ENCODE peak calls at places on chromosomes 6 and 20, in ten cellular contexts. T is lower leg skin; V is NCI-H1105 treated with DMSO at 0.1 percent for 48 hours; K is non-pigmented ciliary epithelial cell; Y is A549; Q is C1 segment of cervical spinal cord; F is endothelial cell; L is CD4-positive, alpha-beta memory T cell; C is SHP77; G is astrocyte. E is an unnamed sample.

GRCh38 chr6:110534731-110535164 is 58.3 kb upstream of the SLC22A16 start:
- DNase-seq in T (no peak), V (no peak), K (peak; percentile 65), Y (no peak), Q (peak; percentile 46), F (no peak), L (no peak), C (no peak), G (peak; percentile 87), E (no peak)

GRCh38 chr20:37397076-37397953 is 51.4 kb downstream of the SRC start:
- DNase-seq in T (no peak), V (no peak), K (no peak), Y (peak; percentile 44), Q (no peak), F (no peak), L (peak; percentile 11), C (peak; percentile 29), G (no peak), E (no peak)

GRCh38 chr20:33862709-33863403 is 51.7 kb downstream of the CHMP4B start:
- DNase-seq in T (no peak), V (no peak), K (peak; percentile 20), Y (peak; percentile 55), Q (no peak), F (peak; percentile 69), L (no peak), C (peak; percentile 28), G (peak; percentile 50), E (peak; percentile 88)

GRCh38 chr20:9458075-9458818 is 56.1 kb upstream of the LAMP5 start:
- DNase-seq in T (no peak), V (peak; percentile 7), K (no peak), Y (peak; percentile 4), Q (no peak), F (peak; percentile 36), L (no peak), C (peak; percentile 13), G (no peak), E (peak; percentile 15)

GRCh38 chr6:30358340-30358679 is 13.4 kb downstream of the RPP21 start:
- DNase-seq in T (no peak), V (no peak), K (no peak), Y (no peak), Q (no peak), F (no peak), L (no peak), C (no peak), G (no peak), E (no peak)

GRCh38 chr6:37314803-37315515 is 38.8 kb upstream of the RNF8 start:
- DNase-seq in T (no peak), V (peak; percentile 48), K (no peak), Y (peak; percentile 22), Q (no peak), F (peak; percentile 63), L (no peak), C (peak; percentile 41), G (peak; percentile 26), E (peak; percentile 64)

GRCh38 chr6:132933085-132933484 is 118.7 kb downstream of the RPS12 start:
- DNase-seq in T (no peak), V (peak; percentile 50), K (no peak), Y (no peak), Q (peak; percentile 22), F (no peak), L (no peak), C (no peak), G (peak; percentile 29), E (no peak)

GRCh38 chr20:59598625-59599310 is 5.6 kb upstream of the PHACTR3 start:
- DNase-seq in T (no peak), V (peak; percentile 72), K (no peak), Y (peak; percentile 71), Q (peak; percentile 27), F (peak; percentile 69), L (no peak), C (peak; percentile 48), G (no peak), E (peak; percentile 78)

GRCh38 chr20:24863356-24863755 is 85.7 kb upstream of the CST7 start:
- DNase-seq in T (no peak), V (no peak), K (peak; percentile 56), Y (no peak), Q (no peak), F (no peak), L (no peak), C (no peak), G (peak; percentile 59), E (no peak)

GRCh38 chr6:53673138-53673801 is 7.7 kb upstream of the KLHL31 start:
- DNase-seq in T (no peak), V (no peak), K (peak; percentile 50), Y (peak; percentile 21), Q (no peak), F (no peak), L (no peak), C (no peak), G (peak; percentile 69), E (no peak)

GRCh38 chr6:138986578-138986977 is 1.5 kb downstream of the REPS1 start:
- DNase-seq in T (no peak), V (peak; percentile 18), K (no peak), Y (no peak), Q (no peak), F (no peak), L (no peak), C (no peak), G (peak; percentile 45), E (no peak)

GRCh38 chr6:90088009-90088408 is 193.7 kb downstream of the GJA10 start:
- DNase-seq in T (no peak), V (no peak), K (peak; percentile 58), Y (no peak), Q (no peak), F (no peak), L (no peak), C (peak; percentile 30), G (peak; percentile 84), E (no peak)

GRCh38 chr6:156557269-156557885 is 219.8 kb upstream of the ARID1B start:
- DNase-seq in T (peak; percentile 32), V (no peak), K (no peak), Y (no peak), Q (peak; percentile 14), F (no peak), L (no peak), C (peak; percentile 90), G (peak; percentile 29), E (peak; percentile 92)

GRCh38 chr6:75234126-75234865 is 9.3 kb downstream of the COX7A2 start:
- DNase-seq in T (no peak), V (no peak), K (no peak), Y (no peak), Q (no peak), F (no peak), L (no peak), C (no peak), G (no peak), E (no peak)

GRCh38 chr6:37130704-37131103 is 39.2 kb upstream of the PIM1 start:
- DNase-seq in T (peak; percentile 38), V (no peak), K (no peak), Y (no peak), Q (no peak), F (no peak), L (no peak), C (no peak), G (peak; percentile 42), E (no peak)

GRCh38 chr20:1874534-1875168 is 20.6 kb upstream of the SIRPA start:
- DNase-seq in T (no peak), V (no peak), K (no peak), Y (no peak), Q (no peak), F (no peak), L (no peak), C (no peak), G (peak; percentile 45), E (no peak)

GRCh38 chr6:37673436-37673835 is 24.2 kb downstream of the MDGA1 start:
- DNase-seq in T (no peak), V (no peak), K (no peak), Y (no peak), Q (no peak), F (no peak), L (no peak), C (no peak), G (no peak), E (no peak)

GRCh38 chr20:57213291-57213690 is 53.1 kb downstream of the BMP7 start:
- DNase-seq in T (no peak), V (no peak), K (no peak), Y (no peak), Q (no peak), F (no peak), L (no peak), C (no peak), G (no peak), E (no peak)

GRCh38 chr6:13978102-13978640 is 53.4 kb downstream of the RNF182 start:
- DNase-seq in T (no peak), V (no peak), K (no peak), Y (no peak), Q (no peak), F (no peak), L (no peak), C (no peak), G (no peak), E (no peak)

GRCh38 chr20:60062431-60063336 is 104.5 kb downstream of the CDH26 start:
- DNase-seq in T (no peak), V (no peak), K (peak; percentile 36), Y (no peak), Q (peak; percentile 19), F (no peak), L (no peak), C (peak; percentile 40), G (peak; percentile 70), E (no peak)

GRCh38 chr6:144131248-144131709 is 19.0 kb upstream of the STX11 start:
- DNase-seq in T (no peak), V (no peak), K (peak; percentile 34), Y (peak; percentile 13), Q (no peak), F (no peak), L (no peak), C (no peak), G (peak; percentile 70), E (no peak)

GRCh38 chr6:142827356-142827755 is 117.6 kb downstream of the HIVEP2 start:
- DNase-seq in T (peak; percentile 26), V (no peak), K (no peak), Y (no peak), Q (no peak), F (no peak), L (no peak), C (no peak), G (no peak), E (no peak)

GRCh38 chr6:80287607-80288006 is 181.1 kb downstream of the BCKDHB start:
- DNase-seq in T (no peak), V (no peak), K (no peak), Y (no peak), Q (no peak), F (no peak), L (no peak), C (no peak), G (no peak), E (no peak)

GRCh38 chr6:131660195-131660594 is 23.1 kb downstream of the ENPP3 start:
- DNase-seq in T (no peak), V (no peak), K (no peak), Y (no peak), Q (no peak), F (no peak), L (no peak), C (no peak), G (peak; percentile 42), E (no peak)

GRCh38 chr6:35568967-35569606 is 56.4 kb upstream of the TULP1 start:
- DNase-seq in T (peak; percentile 50), V (no peak), K (no peak), Y (no peak), Q (no peak), F (peak; percentile 42), L (no peak), C (no peak), G (no peak), E (peak; percentile 45)

GRCh38 chr6:14453712-14454466 is 336.3 kb downstream of the CD83 start:
- DNase-seq in T (no peak), V (no peak), K (no peak), Y (no peak), Q (no peak), F (no peak), L (no peak), C (no peak), G (no peak), E (no peak)

GRCh38 chr20:50582591-50583234 is 72.5 kb downstream of the PTPN1 start:
- DNase-seq in T (no peak), V (no peak), K (no peak), Y (no peak), Q (no peak), F (no peak), L (no peak), C (no peak), G (no peak), E (no peak)

GRCh38 chr20:10521068-10521834 is 86.1 kb downstream of the SLX4IP start:
- DNase-seq in T (no peak), V (no peak), K (peak; percentile 70), Y (peak; percentile 43), Q (no peak), F (no peak), L (no peak), C (peak; percentile 62), G (peak; percentile 87), E (no peak)